ENCODE peak calls at places on chromosomes 6 and 20, in seven cellular contexts. J is H1, T is GM12878, E is HCT116, R is K562, C is SK-N-SH, I is HepG2. X is an unnamed sample.

GRCh38 chr6:31710490-31711219 is 4.0 kb downstream of the LY6G6F start:
- DNase-seq in J (no peak), T (no peak), E (no peak), R (no peak), C (no peak), I (no peak), X (no peak)

GRCh38 chr20:4113996-4114603 is 98.7 kb upstream of the RNF24 start:
- DNase-seq in J (peak), T (no peak), E (no peak), R (no peak), C (peak), I (no peak), X (no peak)

GRCh38 chr20:58014628-58015315 is 213.7 kb downstream of the ANKRD60 start:
- DNase-seq in J (no peak), T (no peak), E (peak), R (no peak), C (no peak), I (no peak), X (no peak)

GRCh38 chr20:6733965-6734364 is 33.5 kb upstream of the BMP2 start:
- DNase-seq in J (no peak), T (no peak), E (no peak), R (no peak), C (no peak), I (no peak), X (no peak)

GRCh38 chr6:138847884-138848283 is 52.0 kb downstream of the ECT2L start:
- DNase-seq in J (no peak), T (no peak), E (no peak), R (no peak), C (no peak), I (no peak), X (no peak)

GRCh38 chr6:11007715-11008608 is 36.1 kb downstream of the ELOVL2 start:
- DNase-seq in J (no peak), T (no peak), E (peak), R (no peak), C (no peak), I (peak), X (no peak)

GRCh38 chr6:125142614-125143013 is 11.0 kb upstream of the TPD52L1 start:
- DNase-seq in J (no peak), T (no peak), E (no peak), R (no peak), C (no peak), I (no peak), X (no peak)

GRCh38 chr6:168906251-168906845 is 347.3 kb downstream of the THBS2 start:
- DNase-seq in J (no peak), T (no peak), E (no peak), R (no peak), C (no peak), I (no peak), X (no peak)

GRCh38 chr6:112180095-112180820 is 74.1 kb downstream of the LAMA4 start:
- DNase-seq in J (no peak), T (no peak), E (peak), R (peak), C (peak), I (peak), X (peak)

GRCh38 chr6:10801224-10801848 is 37.0 kb downstream of the MAK start:
- DNase-seq in J (peak), T (no peak), E (peak), R (peak), C (peak), I (peak), X (peak)

GRCh38 chr6:11197175-11197535 is 35.3 kb downstream of the NEDD9 start:
- DNase-seq in J (no peak), T (no peak), E (no peak), R (no peak), C (no peak), I (no peak), X (no peak)

GRCh38 chr6:20541387-20541786 is 7.1 kb downstream of the CDKAL1 start:
- DNase-seq in J (no peak), T (no peak), E (no peak), R (no peak), C (no peak), I (no peak), X (no peak)

GRCh38 chr20:5484926-5485325 is 168.2 kb upstream of the PROKR2 start:
- DNase-seq in J (no peak), T (no peak), E (no peak), R (no peak), C (no peak), I (no peak), X (no peak)

GRCh38 chr6:7819641-7820040 is 90.9 kb downstream of the TXNDC5 start:
- DNase-seq in J (no peak), T (no peak), E (no peak), R (no peak), C (no peak), I (no peak), X (no peak)

GRCh38 chr6:7087491-7087979 is 20.2 kb upstream of the RREB1 start:
- DNase-seq in J (no peak), T (peak), E (no peak), R (no peak), C (no peak), I (no peak), X (no peak)

GRCh38 chr6:156060013-156060412 is 604.4 kb upstream of the NOX3 start:
- DNase-seq in J (no peak), T (no peak), E (no peak), R (no peak), C (no peak), I (no peak), X (no peak)

GRCh38 chr20:63224272-63225081 is 8.5 kb upstream of the YTHDF1 start:
- DNase-seq in J (no peak), T (no peak), E (no peak), R (peak), C (peak), I (peak), X (peak)

GRCh38 chr6:15945593-15946159 is 183.2 kb upstream of the MYLIP start:
- DNase-seq in J (no peak), T (no peak), E (no peak), R (no peak), C (no peak), I (no peak), X (peak)

GRCh38 chr6:45942953-45943352 is 72.7 kb downstream of the CLIC5 start:
- DNase-seq in J (no peak), T (no peak), E (no peak), R (no peak), C (no peak), I (no peak), X (no peak)

GRCh38 chr6:5674723-5675122 is 332.0 kb downstream of the NRN1 start:
- DNase-seq in J (no peak), T (no peak), E (no peak), R (no peak), C (no peak), I (no peak), X (no peak)

GRCh38 chr20:19786311-19786710 is 28.3 kb downstream of the RIN2 start:
- DNase-seq in J (no peak), T (no peak), E (no peak), R (no peak), C (no peak), I (no peak), X (no peak)

GRCh38 chr6:84498905-84499304 is 265.5 kb downstream of the TBX18 start:
- DNase-seq in J (no peak), T (no peak), E (no peak), R (no peak), C (no peak), I (no peak), X (no peak)

DNA sequence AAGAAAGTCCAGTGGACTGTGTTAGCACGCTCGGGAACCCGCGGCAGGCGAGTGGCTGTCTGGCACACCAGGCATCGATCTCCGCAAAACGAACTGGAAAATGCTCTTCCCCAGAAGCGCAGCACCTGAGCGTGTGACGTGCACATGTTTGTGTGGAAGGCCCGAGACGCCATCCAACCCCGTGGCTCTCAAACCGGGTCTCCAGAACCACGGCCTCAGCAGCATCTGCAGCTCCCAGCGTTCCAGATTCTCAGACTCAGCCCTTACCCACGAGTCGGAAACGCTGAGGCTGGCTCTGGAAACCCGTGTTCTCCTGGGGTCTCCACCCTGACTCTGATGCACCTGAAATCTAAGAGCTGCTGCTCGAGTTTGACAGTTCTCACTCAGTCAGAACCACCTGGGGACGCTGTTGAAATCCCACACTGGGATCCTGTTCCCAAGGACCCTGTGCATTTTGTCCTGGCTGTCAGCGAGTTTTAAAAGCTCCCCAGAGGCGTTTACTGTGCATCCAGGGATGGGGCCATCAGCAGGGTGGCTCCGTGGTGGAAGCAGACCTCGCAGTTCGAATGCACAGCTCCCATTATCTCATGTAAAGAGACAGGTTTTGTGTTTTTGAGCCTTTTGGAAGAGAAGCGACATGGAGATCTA is 69.0 kb downstream of the DLL1 start:
- DNase-seq in J (no peak), T (no peak), E (no peak), R (no peak), C (peak), I (no peak), X (peak)
- TF ChIP-seq JUND in J (no peak), T (no peak), E (no peak), R (no peak), C (no peak), I (no peak), X (no peak)

GRCh38 chr6:163356324-163356723 is 58.2 kb upstream of the QKI start:
- DNase-seq in J (no peak), T (no peak), E (no peak), R (peak), C (peak), I (no peak), X (peak)
- TF ChIP-seq JUND in J (no peak), T (no peak), E (no peak), R (no peak), C (no peak), I (no peak), X (no peak)

DNA sequence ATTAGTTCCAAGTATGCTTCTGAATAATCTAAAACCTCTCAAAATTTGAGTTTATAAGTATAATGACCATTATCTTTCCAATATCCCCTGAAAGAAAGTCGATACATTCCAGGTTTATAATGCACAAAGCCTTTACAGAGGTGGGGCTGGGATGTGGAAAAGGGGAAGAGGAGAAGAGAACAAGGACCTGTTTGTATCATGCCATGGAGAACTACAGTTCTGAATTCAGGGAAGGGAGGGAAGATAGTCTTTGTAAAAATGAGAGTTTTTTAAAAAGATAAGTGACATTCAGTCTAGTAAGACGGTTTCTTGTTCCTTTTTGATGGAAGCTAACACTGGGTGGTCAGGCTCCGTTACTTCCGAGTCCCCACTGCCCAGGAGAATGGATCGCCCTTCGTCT is 26.1 kb downstream of the ZBTB2 start:
- DNase-seq in J (no peak), T (no peak), E (no peak), R (no peak), C (no peak), I (no peak), X (no peak)
- TF ChIP-seq JUND in J (no peak), T (no peak), E (no peak), R (no peak), C (no peak), I (no peak), X (no peak)

GRCh38 chr6:28767691-28768090 is 156.1 kb downstream of the TRIM27 start:
- DNase-seq in J (no peak), T (no peak), E (no peak), R (no peak), C (no peak), I (no peak), X (no peak)

GRCh38 chr6:28770732-28771131 is 153.1 kb downstream of the TRIM27 start:
- DNase-seq in J (no peak), T (no peak), E (no peak), R (no peak), C (no peak), I (no peak), X (no peak)

GRCh38 chr6:28768187-28768913 is 155.4 kb downstream of the TRIM27 start:
- DNase-seq in J (no peak), T (no peak), E (no peak), R (no peak), C (no peak), I (no peak), X (no peak)

GRCh38 chr6:28771401-28772267 is 152.2 kb downstream of the TRIM27 start:
- DNase-seq in J (peak), T (no peak), E (no peak), R (peak), C (no peak), I (no peak), X (no peak)

GRCh38 chr6:28769626-28770402 is 154.0 kb downstream of the TRIM27 start:
- DNase-seq in J (no peak), T (no peak), E (no peak), R (peak), C (no peak), I (no peak), X (no peak)
- TF ChIP-seq JUND in J (no peak), T (no peak), E (no peak), R (peak), C (no peak), I (no peak), X (no peak)

DNA sequence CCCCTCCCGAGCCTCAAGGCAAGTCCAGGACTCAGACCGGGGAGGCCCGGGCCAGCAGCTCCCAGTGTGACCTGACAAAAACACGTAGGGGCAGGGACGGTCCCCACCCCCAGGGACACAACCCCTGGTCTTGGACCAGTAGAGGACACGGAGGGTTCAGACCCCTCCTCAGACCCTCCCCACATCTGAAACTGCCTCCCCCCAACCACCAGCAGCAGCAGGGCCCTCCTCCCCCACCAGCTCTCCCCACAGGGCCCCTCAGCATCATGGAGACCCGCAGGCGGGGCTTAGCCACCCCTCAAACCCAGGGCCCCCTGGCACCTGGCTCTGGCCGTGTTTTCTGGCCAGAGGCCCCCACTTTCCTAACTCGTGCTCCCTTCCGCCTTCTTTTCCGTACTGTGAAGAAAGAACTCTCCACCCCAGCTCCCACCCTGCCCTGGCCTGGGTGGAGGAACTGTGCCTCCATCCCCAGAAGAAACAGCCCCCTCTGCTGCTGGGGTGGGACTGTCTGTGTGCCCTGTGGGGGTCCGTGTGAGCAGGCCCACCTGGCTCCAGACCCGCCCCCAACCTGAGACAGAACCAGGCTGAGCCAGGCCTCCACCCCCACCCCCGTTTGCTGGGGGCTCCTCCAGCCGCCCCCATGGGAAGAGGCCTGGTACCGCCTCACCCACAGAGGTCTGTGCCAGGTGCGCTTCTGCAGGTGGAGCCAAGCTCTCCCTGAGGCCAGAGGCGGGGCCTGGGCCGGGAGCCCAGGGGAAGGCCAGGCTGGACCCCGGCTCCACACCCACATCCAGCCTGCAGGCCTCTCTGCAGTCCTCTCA is 39.0 kb upstream of the MDFI start:
- DNase-seq in J (no peak), T (no peak), E (no peak), R (no peak), C (no peak), I (no peak), X (no peak)
- TF ChIP-seq JUND in J (no peak), T (no peak), E (no peak), R (no peak), C (no peak), I (no peak), X (no peak)

DNA sequence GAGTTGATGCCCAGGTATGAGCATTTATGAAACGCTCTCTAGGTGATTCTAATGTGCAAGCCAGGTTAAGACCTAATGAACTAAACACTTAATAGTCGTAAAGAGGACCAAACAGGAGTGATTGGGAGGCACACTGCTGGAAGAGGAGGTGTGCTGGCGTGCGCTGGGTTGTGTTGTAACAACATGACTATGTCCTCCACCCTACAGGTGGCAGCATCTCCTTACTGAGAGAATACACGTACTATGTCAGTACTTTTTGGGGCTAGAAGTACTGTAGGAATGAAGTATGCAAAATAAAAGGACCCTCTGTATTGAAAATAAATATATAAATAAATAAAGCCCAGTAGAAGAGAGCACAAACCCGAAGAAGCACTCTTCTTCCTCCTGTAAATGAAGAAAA is 11.9 kb downstream of the C6orf89 start:
- DNase-seq in J (no peak), T (no peak), E (no peak), R (peak), C (peak), I (peak), X (no peak)
- TF ChIP-seq JUND in J (no peak), T (no peak), E (no peak), R (no peak), C (no peak), I (no peak), X (no peak)